ENCODE peak calls at places on chromosomes 3 and 15, in nine cellular contexts. G is thoracic aorta, L is heart left ventricle, F is fibroblast of pulmonary artery, R is lung, U is mucosa of descending colon, E is DND-41, N is AG10803, Y is upper lobe of left lung. A is an unnamed sample.

GRCh38 chr3:4736284-4736861 is 242.9 kb upstream of the BHLHE40 start:
- DNase-seq in G (no peak), L (peak), F (peak), R (peak), U (no peak), E (peak), N (peak), Y (peak), A (no peak)

GRCh38 chr3:46527239-46527638 is 29.5 kb downstream of the RTP3 start:
- DNase-seq in G (no peak), L (no peak), F (no peak), R (no peak), U (no peak), E (no peak), N (no peak), Y (no peak), A (no peak)

GRCh38 chr15:82914396-82914795 is 38.1 kb downstream of the HOMER2 start:
- DNase-seq in G (no peak), L (no peak), F (no peak), R (no peak), U (no peak), E (no peak), N (no peak), Y (no peak), A (no peak)

GRCh38 chr3:147730311-147730710 is 321.1 kb downstream of the ZIC1 start:
- DNase-seq in G (no peak), L (no peak), F (no peak), R (no peak), U (no peak), E (no peak), N (no peak), Y (no peak), A (no peak)

GRCh38 chr3:48280883-48281282 is 40.0 kb downstream of the ZNF589 start:
- DNase-seq in G (no peak), L (no peak), F (no peak), R (no peak), U (no peak), E (no peak), N (no peak), Y (no peak), A (no peak)

GRCh38 chr15:69044899-69045298 is 30.4 kb downstream of the NOX5 start:
- DNase-seq in G (no peak), L (no peak), F (peak), R (no peak), U (no peak), E (no peak), N (peak), Y (no peak), A (peak)

GRCh38 chr3:114155370-114155821 is 23.5 kb downstream of the DRD3 start:
- DNase-seq in G (no peak), L (peak), F (peak), R (no peak), U (peak), E (peak), N (peak), Y (no peak), A (peak)

GRCh38 chr3:146511402-146512134 is 32.8 kb downstream of the PLSCR1 start:
- DNase-seq in G (no peak), L (no peak), F (no peak), R (no peak), U (no peak), E (no peak), N (no peak), Y (no peak), A (no peak)

GRCh38 chr3:114569186-114569585 is 275.4 kb downstream of the TIGIT start:
- DNase-seq in G (no peak), L (no peak), F (no peak), R (no peak), U (no peak), E (no peak), N (no peak), Y (no peak), A (no peak)

GRCh38 chr3:53812434-53812833 is 33.8 kb downstream of the CHDH start:
- DNase-seq in G (no peak), L (no peak), F (no peak), R (no peak), U (no peak), E (no peak), N (no peak), Y (no peak), A (no peak)
- TF ChIP-seq CTCF in G (no peak), L (no peak), F (no peak), R (no peak), U (no peak), E (no peak), N (no peak), Y (no peak), A (no peak)

GRCh38 chr3:14179795-14180194 is 1.2 kb downstream of the LSM3 start:
- DNase-seq in G (no peak), L (no peak), F (no peak), R (no peak), U (no peak), E (no peak), N (no peak), Y (no peak), A (no peak)
- H3K4me3 ChIP-seq in G (no peak), L (no peak), F (no peak), R (no peak), U (no peak), E (peak), N (no peak), Y (no peak), A (peak)

GRCh38 chr3:143533391-143533790 is 314.9 kb downstream of the SLC9A9 start:
- DNase-seq in G (no peak), L (no peak), F (no peak), R (no peak), U (no peak), E (no peak), N (no peak), Y (no peak), A (no peak)
- TF ChIP-seq CTCF in G (no peak), L (no peak), F (no peak), R (no peak), U (no peak), E (no peak), N (no peak), Y (no peak), A (no peak)

DNA sequence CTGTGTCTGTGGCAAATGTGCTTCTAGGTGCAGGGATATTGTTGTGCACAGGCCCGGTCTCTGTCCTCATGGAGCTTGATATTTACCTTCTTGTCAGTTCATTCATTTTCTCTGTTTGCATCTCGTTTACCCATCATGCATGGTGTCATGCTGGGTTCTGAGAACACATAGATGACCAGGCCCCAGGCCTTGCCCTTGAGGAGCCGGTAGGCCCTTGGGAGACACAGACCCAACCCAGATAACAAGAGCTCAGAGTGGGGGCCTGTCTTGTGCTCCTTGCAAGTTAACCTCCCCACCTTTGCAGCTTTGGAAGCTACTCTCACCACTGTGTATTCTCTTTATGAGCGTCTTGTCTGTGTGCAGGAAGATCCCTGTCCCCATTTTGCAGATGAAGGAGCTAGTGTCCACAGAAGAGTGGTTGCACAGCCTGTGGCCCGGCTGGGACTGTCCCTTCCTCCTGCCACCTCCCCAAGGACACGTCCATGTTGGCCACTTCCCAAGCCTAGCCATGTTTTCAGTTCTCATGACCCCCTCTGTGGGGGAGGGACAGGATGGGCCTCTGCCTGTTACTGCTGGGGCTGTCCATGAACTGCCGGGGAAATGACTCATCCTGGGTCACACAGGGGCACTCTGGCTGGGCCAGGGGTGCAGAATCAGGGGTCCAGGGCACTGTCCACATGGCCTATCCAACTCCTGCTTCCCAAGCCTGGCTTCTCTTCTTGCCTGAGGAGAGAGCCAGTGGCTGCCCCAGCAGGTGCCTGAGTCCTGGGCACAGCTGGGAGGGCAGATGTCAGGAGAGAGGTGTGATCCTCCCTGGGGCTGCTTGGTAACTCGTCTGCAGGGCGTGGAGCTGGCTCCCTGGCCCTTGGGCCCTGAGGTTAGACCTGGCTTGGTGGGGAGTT is 3.4 kb downstream of the SNX33 start:
- DNase-seq in G (no peak), L (peak), F (peak), R (no peak), U (peak), E (no peak), N (no peak), Y (peak), A (peak)
- H3K4me3 ChIP-seq in G (peak), L (peak), F (peak), R (no peak), U (no peak), E (no peak), N (peak), Y (peak), A (peak)